ENCODE peak calls at places on chromosome 20, in eight cellular contexts. M, N, U, B, K, Z, V and O are unnamed samples.

GRCh38 chr20:63202811-63203526 is 13.0 kb downstream of the YTHDF1 start:
- DNase-seq in M (no peak), N (no peak), U (no peak), B (no peak), K (no peak), Z (no peak), V (no peak), O (no peak)

GRCh38 chr20:47326718-47327137 is 29.8 kb downstream of the ZMYND8 start:
- DNase-seq in M (no peak), N (no peak), U (no peak), B (no peak), K (no peak), Z (no peak), V (no peak), O (no peak)

GRCh38 chr20:20303742-20304141 is 64.2 kb upstream of the INSM1 start:
- DNase-seq in M (no peak), N (no peak), U (no peak), B (no peak), K (no peak), Z (no peak), V (no peak), O (no peak)

GRCh38 chr20:43836790-43837189 is 77.9 kb upstream of the TOX2 start:
- DNase-seq in M (no peak), N (no peak), U (no peak), B (no peak), K (no peak), Z (no peak), V (no peak), O (no peak)

GRCh38 chr20:17538517-17539170 is 7.5 kb upstream of the BFSP1 start:
- DNase-seq in M (no peak), N (no peak), U (peak), B (no peak), K (no peak), Z (no peak), V (no peak), O (no peak)

GRCh38 chr20:9186396-9186795 is 117.5 kb downstream of the PLCB4 start:
- DNase-seq in M (no peak), N (no peak), U (no peak), B (no peak), K (no peak), Z (no peak), V (no peak), O (no peak)

GRCh38 chr20:31572042-31572700 is 32.9 kb upstream of the ID1 start:
- DNase-seq in M (no peak), N (no peak), U (no peak), B (no peak), K (no peak), Z (peak), V (no peak), O (no peak)

GRCh38 chr20:33119725-33120720 is 40.6 kb downstream of the BPIFB4 start:
- DNase-seq in M (no peak), N (no peak), U (no peak), B (no peak), K (no peak), Z (no peak), V (no peak), O (no peak)

GRCh38 chr20:24764825-24765224 is 184.2 kb upstream of the CST7 start:
- DNase-seq in M (no peak), N (no peak), U (no peak), B (no peak), K (peak), Z (no peak), V (no peak), O (no peak)

GRCh38 chr20:20711413-20711812 is 1.0 kb downstream of the RALGAPA2 start:
- DNase-seq in M (no peak), N (peak), U (no peak), B (no peak), K (no peak), Z (peak), V (no peak), O (peak)

GRCh38 chr20:23407770-23408467 is 13.4 kb downstream of the NAPB start:
- DNase-seq in M (no peak), N (no peak), U (no peak), B (no peak), K (no peak), Z (no peak), V (no peak), O (no peak)

GRCh38 chr20:16898433-16898832 is 150.3 kb downstream of the OTOR start:
- DNase-seq in M (no peak), N (no peak), U (no peak), B (no peak), K (no peak), Z (no peak), V (no peak), O (no peak)

GRCh38 chr20:51861726-51862466 is 59.6 kb upstream of the SALL4 start:
- DNase-seq in M (no peak), N (no peak), U (no peak), B (no peak), K (no peak), Z (peak), V (no peak), O (no peak)

GRCh38 chr20:21352703-21353102 is 44.6 kb downstream of the NKX2-4 start:
- DNase-seq in M (no peak), N (no peak), U (no peak), B (no peak), K (no peak), Z (no peak), V (no peak), O (no peak)

GRCh38 chr20:57661201-57662027 is 41.2 kb upstream of the ZBP1 start:
- DNase-seq in M (no peak), N (no peak), U (no peak), B (peak), K (peak), Z (no peak), V (no peak), O (peak)

GRCh38 chr20:3051385-3052019 is 5.7 kb downstream of the MRPS26 start:
- DNase-seq in M (no peak), N (no peak), U (no peak), B (no peak), K (no peak), Z (no peak), V (no peak), O (no peak)

GRCh38 chr20:63099426-63100267 is 92.9 kb upstream of the BHLHE23 start:
- DNase-seq in M (no peak), N (no peak), U (no peak), B (no peak), K (peak), Z (no peak), V (no peak), O (peak)

GRCh38 chr20:10467985-10468845 is 33.1 kb downstream of the SLX4IP start:
- DNase-seq in M (no peak), N (no peak), U (no peak), B (no peak), K (no peak), Z (no peak), V (no peak), O (no peak)

GRCh38 chr20:44495802-44496481 is 20.3 kb downstream of the TTPAL start:
- DNase-seq in M (peak), N (no peak), U (no peak), B (no peak), K (no peak), Z (no peak), V (peak), O (no peak)

GRCh38 chr20:51480507-51481270 is 61.8 kb downstream of the NFATC2 start:
- DNase-seq in M (no peak), N (no peak), U (no peak), B (no peak), K (no peak), Z (no peak), V (no peak), O (no peak)

GRCh38 chr20:45857836-45858250 is 429 bp downstream of the ZSWIM3 start:
- DNase-seq in M (no peak), N (no peak), U (peak), B (peak), K (no peak), Z (peak), V (no peak), O (no peak)

DNA sequence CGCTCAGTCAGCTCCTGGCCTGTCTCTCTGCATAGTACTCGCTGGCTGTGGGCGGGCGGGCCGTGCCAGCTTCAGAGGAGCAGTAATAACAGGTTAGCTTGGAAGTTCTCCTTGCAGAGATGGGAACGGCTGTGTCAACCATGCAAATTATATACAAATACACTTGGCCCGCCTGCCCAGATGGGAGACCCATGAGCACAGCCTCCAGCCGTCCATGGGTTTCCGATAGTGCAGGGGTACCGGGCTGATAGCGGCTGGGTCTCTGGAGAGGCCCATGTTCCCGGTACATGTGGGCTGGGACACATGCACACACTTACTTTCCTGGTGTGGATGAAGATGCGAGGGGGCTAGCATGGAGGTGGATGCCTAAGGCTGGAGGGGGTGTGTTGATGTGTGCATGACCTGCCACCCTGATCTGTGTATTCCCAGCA is 12.8 kb upstream of the ZNF831 start:
- DNase-seq in M (no peak), N (no peak), U (no peak), B (no peak), K (no peak), Z (no peak), V (no peak), O (no peak)
- H3K27ac ChIP-seq in M (no peak), N (no peak), U (no peak), B (no peak), K (no peak), Z (no peak), V (no peak), O (peak)

GRCh38 chr20:13008761-13009681 is at the start of gene SPTLC3:
- DNase-seq in M (no peak), N (peak), U (no peak), B (no peak), K (no peak), Z (peak), V (no peak), O (peak)
- TF ChIP-seq POLR2AphosphoS5 in M (no peak), N (peak), U (no peak), B (no peak), K (no peak), Z (no peak), V (no peak), O (peak)

DNA sequence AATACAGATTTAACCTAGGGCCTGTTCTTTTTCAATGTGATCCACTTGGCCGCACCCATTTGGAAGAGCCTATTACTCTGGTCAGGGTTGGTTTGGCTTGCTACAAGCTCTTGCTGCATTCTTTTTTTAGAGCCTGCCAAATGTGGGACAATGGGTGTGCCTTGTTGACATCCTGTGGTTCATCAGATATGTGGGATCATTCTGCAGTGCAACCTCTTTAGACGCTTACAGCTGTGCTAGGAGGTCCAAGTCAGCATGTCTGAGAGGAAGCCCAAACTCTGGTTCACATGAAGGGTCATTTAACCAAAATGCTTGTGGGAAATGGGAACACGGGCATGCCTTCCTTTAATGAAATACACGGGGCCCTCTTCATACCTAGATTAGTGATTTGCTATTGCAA is 289.8 kb downstream of the HAO1 start:
- DNase-seq in M (no peak), N (no peak), U (no peak), B (no peak), K (no peak), Z (no peak), V (no peak), O (no peak)
- H3K27ac ChIP-seq in M (no peak), N (no peak), U (no peak), B (no peak), K (peak), Z (no peak), V (no peak), O (no peak)

DNA sequence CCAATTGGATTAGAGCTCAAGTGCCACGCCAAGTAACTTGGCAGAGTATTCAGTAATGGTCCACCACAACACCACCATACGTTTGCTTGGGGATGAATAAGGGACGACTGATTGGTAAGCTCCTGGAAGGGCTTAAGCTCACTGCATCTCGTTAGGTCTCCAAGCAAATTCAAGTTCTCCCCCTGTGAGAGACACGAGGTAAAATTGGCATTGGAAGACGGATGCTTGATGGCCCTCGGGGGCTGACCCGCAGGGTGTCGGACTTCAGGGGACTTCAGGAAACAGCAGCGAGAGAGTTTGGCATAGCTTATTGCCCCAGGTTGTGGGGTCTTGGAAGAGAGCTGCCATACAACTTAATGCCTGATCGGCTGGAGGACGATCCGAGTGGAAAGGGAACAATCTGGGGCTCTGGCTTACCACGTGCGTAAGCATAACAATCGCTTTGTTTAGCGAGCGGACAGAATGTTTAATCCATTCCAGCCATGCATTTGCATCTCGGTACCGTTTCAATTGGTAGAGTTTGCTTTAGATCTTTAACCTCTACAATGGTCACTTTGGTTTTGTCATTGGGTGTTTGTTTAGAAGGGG is 4.8 kb upstream of the ZNFX1 start:
- DNase-seq in M (no peak), N (no peak), U (no peak), B (no peak), K (no peak), Z (peak), V (no peak), O (no peak)
- TF ChIP-seq POLR2AphosphoS5 in M (peak), N (no peak), U (peak), B (peak), K (no peak), Z (peak), V (peak), O (no peak)

GRCh38 chr20:1807394-1807793 is 87.8 kb upstream of the SIRPA start:
- DNase-seq in M (no peak), N (no peak), U (no peak), B (peak), K (no peak), Z (no peak), V (no peak), O (no peak)
- H3K27ac ChIP-seq in M (no peak), N (no peak), U (no peak), B (no peak), K (no peak), Z (no peak), V (no peak), O (no peak)

DNA sequence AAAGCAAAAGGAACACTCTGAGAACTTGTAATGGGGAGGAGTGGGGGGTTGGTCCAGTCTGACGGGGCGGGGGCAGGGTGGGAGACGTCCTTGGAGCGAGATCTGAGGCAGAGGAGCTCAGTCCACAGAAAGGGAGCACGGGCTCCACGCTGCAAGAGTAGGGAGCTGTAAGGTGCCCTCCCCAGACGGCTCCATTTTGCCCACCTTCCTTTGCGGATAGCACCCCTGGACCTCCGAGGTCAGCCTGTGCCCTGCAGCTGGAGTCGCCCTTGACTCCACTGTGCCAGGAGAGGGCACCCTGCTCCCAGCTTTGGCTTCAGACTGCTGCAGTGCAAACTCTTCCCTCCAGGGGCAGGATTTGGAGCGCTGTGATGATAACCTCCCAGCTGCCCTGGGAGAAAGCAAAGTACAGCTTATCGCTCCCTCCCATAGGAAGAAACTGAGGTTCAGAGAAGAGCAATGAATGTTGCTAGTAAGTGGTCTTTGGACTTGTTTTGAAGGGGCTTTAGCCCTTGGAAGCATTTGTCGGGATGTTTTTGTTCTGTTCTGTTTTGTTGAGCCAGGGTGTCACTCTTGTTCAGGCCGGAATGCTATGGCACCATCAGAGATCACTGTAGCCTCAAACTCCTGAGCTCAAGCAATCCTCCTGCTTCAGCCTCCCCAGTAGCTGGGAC is 9.5 kb upstream of the AHCY start:
- DNase-seq in M (peak), N (peak), U (peak), B (peak), K (peak), Z (peak), V (peak), O (peak)
- TF ChIP-seq POLR2AphosphoS5 in M (no peak), N (peak), U (no peak), B (no peak), K (no peak), Z (no peak), V (no peak), O (peak)